ENCODE peak calls at places on chromosomes 4 and X, in five cellular contexts. One of them, this sample, is unnamed.

GRCh38 chr4:140256335-140256734 is 102.4 kb upstream of the MAML3 start:
- DNase-seq in KG1: no peak
- DNase-seq in kidney glomerular epithelial cell: no peak
- DNase-seq in glomerular endothelial cell: no peak
- DNase-seq in activated CD4-positive, alpha-beta T cell treated with anti-CD3 and anti-CD28 coated beads, Interleukin-2, amount 10 ng/mL, durations not matched to agents 7 days and 5 days: no peak
- DNase-seq in this sample: peak

GRCh38 chr4:105895609-105896460 is 564 bp downstream of the NPNT start:
- DNase-seq in activated CD4-positive, alpha-beta T cell treated with anti-CD3 and anti-CD28 coated beads, Interleukin-2, amount 10 ng/mL, durations not matched to agents 7 days and 5 days: no peak
- DNase-seq in glomerular endothelial cell: no peak
- DNase-seq in KG1: no peak
- DNase-seq in kidney glomerular epithelial cell: no peak
- DNase-seq in this sample: peak

GRCh38 chrX:110561036-110561435 is 202.4 kb downstream of the RTL9 start:
- DNase-seq in glomerular endothelial cell: no peak
- DNase-seq in kidney glomerular epithelial cell: no peak
- DNase-seq in activated CD4-positive, alpha-beta T cell treated with anti-CD3 and anti-CD28 coated beads, Interleukin-2, amount 10 ng/mL, durations not matched to agents 7 days and 5 days: no peak
- DNase-seq in KG1: no peak
- DNase-seq in this sample: peak

GRCh38 chrX:41293269-41293668 is 40.7 kb upstream of the DDX3X start:
- DNase-seq in activated CD4-positive, alpha-beta T cell treated with anti-CD3 and anti-CD28 coated beads, Interleukin-2, amount 10 ng/mL, durations not matched to agents 7 days and 5 days: peak
- DNase-seq in kidney glomerular epithelial cell: no peak
- DNase-seq in KG1: no peak
- DNase-seq in glomerular endothelial cell: no peak
- DNase-seq in this sample: peak

GRCh38 chrX:103536732-103537131 is 17.4 kb upstream of the RAB40A start:
- DNase-seq in glomerular endothelial cell: no peak
- DNase-seq in KG1: no peak
- DNase-seq in activated CD4-positive, alpha-beta T cell treated with anti-CD3 and anti-CD28 coated beads, Interleukin-2, amount 10 ng/mL, durations not matched to agents 7 days and 5 days: no peak
- DNase-seq in kidney glomerular epithelial cell: no peak
- DNase-seq in this sample: no peak

GRCh38 chrX:23332888-23333821 is 1.5 kb upstream of the PTCHD1 start:
- DNase-seq in activated CD4-positive, alpha-beta T cell treated with anti-CD3 and anti-CD28 coated beads, Interleukin-2, amount 10 ng/mL, durations not matched to agents 7 days and 5 days: no peak
- DNase-seq in glomerular endothelial cell: no peak
- DNase-seq in KG1: no peak
- DNase-seq in kidney glomerular epithelial cell: no peak
- DNase-seq in this sample: no peak

GRCh38 chr4:153731239-153731638 is 28.6 kb downstream of the RNF175 start:
- DNase-seq in KG1: no peak
- DNase-seq in activated CD4-positive, alpha-beta T cell treated with anti-CD3 and anti-CD28 coated beads, Interleukin-2, amount 10 ng/mL, durations not matched to agents 7 days and 5 days: no peak
- DNase-seq in kidney glomerular epithelial cell: no peak
- DNase-seq in glomerular endothelial cell: no peak
- DNase-seq in this sample: peak

GRCh38 chrX:37652053-37652452 is 33.5 kb upstream of the XK start:
- DNase-seq in activated CD4-positive, alpha-beta T cell treated with anti-CD3 and anti-CD28 coated beads, Interleukin-2, amount 10 ng/mL, durations not matched to agents 7 days and 5 days: no peak
- DNase-seq in KG1: no peak
- DNase-seq in glomerular endothelial cell: no peak
- DNase-seq in kidney glomerular epithelial cell: no peak
- DNase-seq in this sample: peak

GRCh38 chr4:152255437-152255836 is 280.5 kb downstream of the FBXW7 start:
- DNase-seq in kidney glomerular epithelial cell: no peak
- DNase-seq in glomerular endothelial cell: no peak
- DNase-seq in KG1: no peak
- DNase-seq in activated CD4-positive, alpha-beta T cell treated with anti-CD3 and anti-CD28 coated beads, Interleukin-2, amount 10 ng/mL, durations not matched to agents 7 days and 5 days: peak
- DNase-seq in this sample: peak

GRCh38 chr4:74005528-74005927 is 7.1 kb upstream of the CXCL5 start:
- DNase-seq in KG1: no peak
- DNase-seq in kidney glomerular epithelial cell: no peak
- DNase-seq in activated CD4-positive, alpha-beta T cell treated with anti-CD3 and anti-CD28 coated beads, Interleukin-2, amount 10 ng/mL, durations not matched to agents 7 days and 5 days: no peak
- DNase-seq in glomerular endothelial cell: no peak
- DNase-seq in this sample: peak

GRCh38 chrX:103254921-103255455 is at the start of gene TCEAL8:
- DNase-seq in activated CD4-positive, alpha-beta T cell treated with anti-CD3 and anti-CD28 coated beads, Interleukin-2, amount 10 ng/mL, durations not matched to agents 7 days and 5 days: peak
- DNase-seq in glomerular endothelial cell: peak
- DNase-seq in KG1: peak
- DNase-seq in kidney glomerular epithelial cell: peak
- DNase-seq in this sample: peak

GRCh38 chrX:119453202-119453601 is 15.0 kb upstream of the SLC25A5 start:
- DNase-seq in glomerular endothelial cell: no peak
- DNase-seq in activated CD4-positive, alpha-beta T cell treated with anti-CD3 and anti-CD28 coated beads, Interleukin-2, amount 10 ng/mL, durations not matched to agents 7 days and 5 days: no peak
- DNase-seq in kidney glomerular epithelial cell: no peak
- DNase-seq in KG1: no peak
- DNase-seq in this sample: no peak

GRCh38 chrX:154317391-154318000 is 21.9 kb downstream of the TKTL1 start:
- DNase-seq in activated CD4-positive, alpha-beta T cell treated with anti-CD3 and anti-CD28 coated beads, Interleukin-2, amount 10 ng/mL, durations not matched to agents 7 days and 5 days: no peak
- DNase-seq in kidney glomerular epithelial cell: no peak
- DNase-seq in KG1: no peak
- DNase-seq in glomerular endothelial cell: no peak
- DNase-seq in this sample: peak

GRCh38 chr4:18020145-18020670 is 1.3 kb downstream of the LCORL start:
- DNase-seq in glomerular endothelial cell: no peak
- DNase-seq in activated CD4-positive, alpha-beta T cell treated with anti-CD3 and anti-CD28 coated beads, Interleukin-2, amount 10 ng/mL, durations not matched to agents 7 days and 5 days: peak
- DNase-seq in kidney glomerular epithelial cell: no peak
- DNase-seq in KG1: no peak
- DNase-seq in this sample: peak

GRCh38 chr4:74635490-74636123 is 158.7 kb downstream of the BTC start:
- DNase-seq in glomerular endothelial cell: no peak
- DNase-seq in kidney glomerular epithelial cell: no peak
- DNase-seq in KG1: no peak
- DNase-seq in activated CD4-positive, alpha-beta T cell treated with anti-CD3 and anti-CD28 coated beads, Interleukin-2, amount 10 ng/mL, durations not matched to agents 7 days and 5 days: no peak
- DNase-seq in this sample: no peak

GRCh38 chr4:76681996-76682395 is 215.9 kb downstream of the SOWAHB start:
- DNase-seq in kidney glomerular epithelial cell: peak
- DNase-seq in glomerular endothelial cell: no peak
- DNase-seq in KG1: no peak
- DNase-seq in activated CD4-positive, alpha-beta T cell treated with anti-CD3 and anti-CD28 coated beads, Interleukin-2, amount 10 ng/mL, durations not matched to agents 7 days and 5 days: no peak
- DNase-seq in this sample: no peak

GRCh38 chrX:28946846-28947245 is 359.6 kb downstream of the IL1RAPL1 start:
- DNase-seq in kidney glomerular epithelial cell: no peak
- DNase-seq in KG1: no peak
- DNase-seq in glomerular endothelial cell: no peak
- DNase-seq in activated CD4-positive, alpha-beta T cell treated with anti-CD3 and anti-CD28 coated beads, Interleukin-2, amount 10 ng/mL, durations not matched to agents 7 days and 5 days: no peak
- DNase-seq in this sample: peak

GRCh38 chr4:5127556-5127955 is 76.3 kb downstream of the STK32B start:
- DNase-seq in activated CD4-positive, alpha-beta T cell treated with anti-CD3 and anti-CD28 coated beads, Interleukin-2, amount 10 ng/mL, durations not matched to agents 7 days and 5 days: no peak
- DNase-seq in glomerular endothelial cell: no peak
- DNase-seq in kidney glomerular epithelial cell: no peak
- DNase-seq in KG1: no peak
- DNase-seq in this sample: no peak

GRCh38 chrX:42107495-42108139 is 184.3 kb upstream of the CASK start:
- DNase-seq in glomerular endothelial cell: no peak
- DNase-seq in kidney glomerular epithelial cell: no peak
- DNase-seq in activated CD4-positive, alpha-beta T cell treated with anti-CD3 and anti-CD28 coated beads, Interleukin-2, amount 10 ng/mL, durations not matched to agents 7 days and 5 days: no peak
- DNase-seq in KG1: no peak
- DNase-seq in this sample: no peak

GRCh38 chr4:114780205-114780604 is 181.6 kb downstream of the UGT8 start:
- DNase-seq in KG1: no peak
- DNase-seq in kidney glomerular epithelial cell: peak
- DNase-seq in activated CD4-positive, alpha-beta T cell treated with anti-CD3 and anti-CD28 coated beads, Interleukin-2, amount 10 ng/mL, durations not matched to agents 7 days and 5 days: no peak
- DNase-seq in glomerular endothelial cell: no peak
- DNase-seq in this sample: peak

GRCh38 chr4:163598028-163598427 is 103.5 kb downstream of the TMA16 start:
- DNase-seq in glomerular endothelial cell: no peak
- DNase-seq in KG1: no peak
- DNase-seq in kidney glomerular epithelial cell: no peak
- DNase-seq in activated CD4-positive, alpha-beta T cell treated with anti-CD3 and anti-CD28 coated beads, Interleukin-2, amount 10 ng/mL, durations not matched to agents 7 days and 5 days: no peak
- DNase-seq in this sample: no peak

GRCh38 chr4:140688711-140689598 is 67.2 kb downstream of the TBC1D9 start:
- DNase-seq in kidney glomerular epithelial cell: no peak
- DNase-seq in glomerular endothelial cell: no peak
- DNase-seq in KG1: no peak
- DNase-seq in activated CD4-positive, alpha-beta T cell treated with anti-CD3 and anti-CD28 coated beads, Interleukin-2, amount 10 ng/mL, durations not matched to agents 7 days and 5 days: no peak
- DNase-seq in this sample: peak

GRCh38 chr4:113248320-113248719 is 198.9 kb downstream of the ANK2 start:
- DNase-seq in activated CD4-positive, alpha-beta T cell treated with anti-CD3 and anti-CD28 coated beads, Interleukin-2, amount 10 ng/mL, durations not matched to agents 7 days and 5 days: no peak
- DNase-seq in KG1: no peak
- DNase-seq in kidney glomerular epithelial cell: no peak
- DNase-seq in glomerular endothelial cell: no peak
- DNase-seq in this sample: no peak

GRCh38 chrX:71103110-71103983 is 3.2 kb downstream of the CXorf65 start:
- DNase-seq in KG1: peak
- DNase-seq in glomerular endothelial cell: no peak
- DNase-seq in kidney glomerular epithelial cell: no peak
- DNase-seq in activated CD4-positive, alpha-beta T cell treated with anti-CD3 and anti-CD28 coated beads, Interleukin-2, amount 10 ng/mL, durations not matched to agents 7 days and 5 days: peak
- DNase-seq in this sample: no peak

GRCh38 chr4:136457004-136457403 is 1075.3 kb downstream of the PCDH18 start:
- DNase-seq in glomerular endothelial cell: no peak
- DNase-seq in kidney glomerular epithelial cell: no peak
- DNase-seq in KG1: no peak
- DNase-seq in activated CD4-positive, alpha-beta T cell treated with anti-CD3 and anti-CD28 coated beads, Interleukin-2, amount 10 ng/mL, durations not matched to agents 7 days and 5 days: no peak
- DNase-seq in this sample: no peak

GRCh38 chrX:78655642-78656041 is 3.5 kb downstream of the RTL3 start:
- DNase-seq in activated CD4-positive, alpha-beta T cell treated with anti-CD3 and anti-CD28 coated beads, Interleukin-2, amount 10 ng/mL, durations not matched to agents 7 days and 5 days: no peak
- DNase-seq in KG1: no peak
- DNase-seq in kidney glomerular epithelial cell: no peak
- DNase-seq in glomerular endothelial cell: no peak
- DNase-seq in this sample: no peak

GRCh38 chrX:40871385-40872082 is 136.2 kb upstream of the MED14 start:
- DNase-seq in glomerular endothelial cell: no peak
- DNase-seq in kidney glomerular epithelial cell: no peak
- DNase-seq in activated CD4-positive, alpha-beta T cell treated with anti-CD3 and anti-CD28 coated beads, Interleukin-2, amount 10 ng/mL, durations not matched to agents 7 days and 5 days: no peak
- DNase-seq in KG1: no peak
- DNase-seq in this sample: peak

GRCh38 chr4:51831133-51831532 is 11.8 kb upstream of the DCUN1D4 start:
- DNase-seq in KG1: peak
- DNase-seq in glomerular endothelial cell: no peak
- DNase-seq in kidney glomerular epithelial cell: peak
- DNase-seq in activated CD4-positive, alpha-beta T cell treated with anti-CD3 and anti-CD28 coated beads, Interleukin-2, amount 10 ng/mL, durations not matched to agents 7 days and 5 days: peak
- DNase-seq in this sample: peak

GRCh38 chr4:10684631-10685030 is at the start of gene CLNK:
- DNase-seq in activated CD4-positive, alpha-beta T cell treated with anti-CD3 and anti-CD28 coated beads, Interleukin-2, amount 10 ng/mL, durations not matched to agents 7 days and 5 days: no peak
- DNase-seq in KG1: peak
- DNase-seq in glomerular endothelial cell: no peak
- DNase-seq in kidney glomerular epithelial cell: no peak
- DNase-seq in this sample: no peak

GRCh38 chr4:153348006-153348405 is 3.5 kb downstream of the MND1 start:
- DNase-seq in KG1: no peak
- DNase-seq in activated CD4-positive, alpha-beta T cell treated with anti-CD3 and anti-CD28 coated beads, Interleukin-2, amount 10 ng/mL, durations not matched to agents 7 days and 5 days: no peak
- DNase-seq in kidney glomerular epithelial cell: no peak
- DNase-seq in glomerular endothelial cell: no peak
- DNase-seq in this sample: peak

GRCh38 chrX:12721042-12721441 is 70.2 kb upstream of the PRPS2 start:
- DNase-seq in KG1: no peak
- DNase-seq in kidney glomerular epithelial cell: no peak
- DNase-seq in activated CD4-positive, alpha-beta T cell treated with anti-CD3 and anti-CD28 coated beads, Interleukin-2, amount 10 ng/mL, durations not matched to agents 7 days and 5 days: no peak
- DNase-seq in glomerular endothelial cell: no peak
- DNase-seq in this sample: peak

GRCh38 chr4:569958-570667 is 6.0 kb downstream of the TMEM271 start:
- DNase-seq in kidney glomerular epithelial cell: no peak
- DNase-seq in activated CD4-positive, alpha-beta T cell treated with anti-CD3 and anti-CD28 coated beads, Interleukin-2, amount 10 ng/mL, durations not matched to agents 7 days and 5 days: no peak
- DNase-seq in KG1: no peak
- DNase-seq in glomerular endothelial cell: no peak
- DNase-seq in this sample: no peak

GRCh38 chr4:166301266-166301665 is 428.2 kb downstream of the TLL1 start:
- DNase-seq in kidney glomerular epithelial cell: no peak
- DNase-seq in activated CD4-positive, alpha-beta T cell treated with anti-CD3 and anti-CD28 coated beads, Interleukin-2, amount 10 ng/mL, durations not matched to agents 7 days and 5 days: no peak
- DNase-seq in KG1: no peak
- DNase-seq in glomerular endothelial cell: no peak
- DNase-seq in this sample: peak

GRCh38 chr4:90030953-90031352 is 96.2 kb upstream of the CCSER1 start:
- DNase-seq in glomerular endothelial cell: no peak
- DNase-seq in kidney glomerular epithelial cell: no peak
- DNase-seq in activated CD4-positive, alpha-beta T cell treated with anti-CD3 and anti-CD28 coated beads, Interleukin-2, amount 10 ng/mL, durations not matched to agents 7 days and 5 days: no peak
- DNase-seq in KG1: no peak
- DNase-seq in this sample: peak

GRCh38 chr4:124212835-124213640 is 499.5 kb downstream of the ANKRD50 start:
- DNase-seq in KG1: no peak
- DNase-seq in glomerular endothelial cell: no peak
- DNase-seq in kidney glomerular epithelial cell: no peak
- DNase-seq in activated CD4-positive, alpha-beta T cell treated with anti-CD3 and anti-CD28 coated beads, Interleukin-2, amount 10 ng/mL, durations not matched to agents 7 days and 5 days: no peak
- DNase-seq in this sample: peak

GRCh38 chrX:9604111-9604907 is 139.5 kb downstream of the TBL1X start:
- DNase-seq in KG1: no peak
- DNase-seq in kidney glomerular epithelial cell: peak
- DNase-seq in activated CD4-positive, alpha-beta T cell treated with anti-CD3 and anti-CD28 coated beads, Interleukin-2, amount 10 ng/mL, durations not matched to agents 7 days and 5 days: no peak
- DNase-seq in glomerular endothelial cell: no peak
- DNase-seq in this sample: no peak

GRCh38 chr4:156512622-156513021 is 459.0 kb downstream of the PDGFC start:
- DNase-seq in KG1: no peak
- DNase-seq in kidney glomerular epithelial cell: no peak
- DNase-seq in activated CD4-positive, alpha-beta T cell treated with anti-CD3 and anti-CD28 coated beads, Interleukin-2, amount 10 ng/mL, durations not matched to agents 7 days and 5 days: no peak
- DNase-seq in glomerular endothelial cell: no peak
- DNase-seq in this sample: no peak

GRCh38 chr4:160202802-160203201 is 1099.9 kb downstream of the RAPGEF2 start:
- DNase-seq in glomerular endothelial cell: no peak
- DNase-seq in KG1: no peak
- DNase-seq in activated CD4-positive, alpha-beta T cell treated with anti-CD3 and anti-CD28 coated beads, Interleukin-2, amount 10 ng/mL, durations not matched to agents 7 days and 5 days: no peak
- DNase-seq in kidney glomerular epithelial cell: no peak
- DNase-seq in this sample: peak

GRCh38 chr4:189974056-189974455 is 33.4 kb downstream of the FRG1 start:
- DNase-seq in kidney glomerular epithelial cell: no peak
- DNase-seq in KG1: no peak
- DNase-seq in activated CD4-positive, alpha-beta T cell treated with anti-CD3 and anti-CD28 coated beads, Interleukin-2, amount 10 ng/mL, durations not matched to agents 7 days and 5 days: no peak
- DNase-seq in glomerular endothelial cell: no peak
- DNase-seq in this sample: peak

This sample was measured in M059J.